ENCODE peak calls at places on chromosome 17, in seven cellular contexts. F is bronchial epithelial cell, X is suprapubic skin, J is fibroblast of pulmonary artery, K is BJ, I is AG09319, Y is BE2C. R is an unnamed sample.
A peak's percentile ranks its signal among the peaks of the same experiment; 100 is the strongest.

GRCh38 chr17:77465358-77466041 is 324.7 kb downstream of the SEC14L1 start:
- DNase-seq in X (no peak), I (no peak), F (peak; percentile 55), K (no peak), J (peak; percentile 81), Y (no peak), R (no peak)

GRCh38 chr17:67372751-67373150 is 4.3 kb upstream of the PITPNC1 start:
- DNase-seq in I (no peak), X (no peak), F (peak; percentile 66), K (no peak), Y (no peak), J (no peak), R (no peak)

GRCh38 chr17:61731330-61731729 is 132.0 kb downstream of the BRIP1 start:
- DNase-seq in J (no peak), Y (no peak), X (no peak), F (no peak), K (no peak), I (no peak), R (no peak)

GRCh38 chr17:8163978-8164814 is 1.4 kb upstream of the VAMP2 start:
- DNase-seq in X (peak; percentile 93), K (no peak), Y (no peak), I (no peak), F (peak; percentile 22), J (peak; percentile 55), R (no peak)

GRCh38 chr17:78678220-78678554 is 101.0 kb upstream of the DNAH17 start:
- DNase-seq in F (no peak), J (no peak), I (no peak), K (no peak), Y (no peak), X (no peak), R (no peak)

GRCh38 chr17:8160224-8160577 is 2.5 kb downstream of the VAMP2 start:
- DNase-seq in F (no peak), K (no peak), Y (no peak), X (no peak), J (no peak), I (no peak), R (no peak)

GRCh38 chr17:40841246-40841645 is 18.8 kb upstream of the KRT10 start:
- DNase-seq in F (no peak), X (no peak), K (no peak), Y (no peak), J (no peak), I (no peak), R (no peak)

GRCh38 chr17:65370669-65371126 is 190.8 kb downstream of the AXIN2 start:
- DNase-seq in K (no peak), J (peak; percentile 39), X (no peak), Y (no peak), I (no peak), F (no peak), R (no peak)

GRCh38 chr17:71548540-71549190 is 572.2 kb upstream of the SOX9 start:
- DNase-seq in J (peak; percentile 0), I (no peak), Y (no peak), X (no peak), F (peak; percentile 51), K (no peak), R (no peak)

GRCh38 chr17:47949951-47950350 is 7.7 kb downstream of the PRR15L start:
- DNase-seq in X (no peak), K (no peak), Y (no peak), I (no peak), F (no peak), J (no peak), R (no peak)

GRCh38 chr17:72118588-72119279 is 2.1 kb upstream of the SOX9 start:
- DNase-seq in X (no peak), F (peak; percentile 73), Y (peak; percentile 80), J (peak; percentile 90), I (no peak), K (no peak), R (peak; percentile 85)

GRCh38 chr17:49076575-49077384 is 55.8 kb upstream of the B4GALNT2 start:
- DNase-seq in I (peak; percentile 16), F (peak; percentile 56), Y (no peak), K (peak; percentile 34), X (no peak), J (peak; percentile 84), R (peak; percentile 77)

GRCh38 chr17:9725575-9725974 is 65.8 kb downstream of the DHRS7C start:
- DNase-seq in Y (no peak), K (no peak), J (no peak), I (no peak), F (no peak), X (no peak), R (no peak)

GRCh38 chr17:80782536-80783427 is 208.9 kb upstream of the CHMP6 start:
- DNase-seq in I (no peak), F (no peak), J (peak; percentile 10), X (no peak), Y (no peak), K (no peak), R (peak; percentile 21)

GRCh38 chr17:27259356-27259755 is 34.6 kb upstream of the WSB1 start:
- DNase-seq in I (no peak), F (no peak), Y (no peak), X (no peak), K (no peak), J (no peak), R (no peak)

GRCh38 chr17:62740066-62740465 is 68.0 kb downstream of the MARCHF10 start:
- DNase-seq in I (no peak), F (no peak), J (no peak), X (no peak), Y (no peak), K (peak; percentile 41), R (no peak)

GRCh38 chr17:41894791-41895331 is 23.9 kb downstream of the ACLY start:
- DNase-seq in Y (peak; percentile 70), K (peak; percentile 82), I (peak; percentile 76), X (no peak), J (peak; percentile 66), F (peak; percentile 20), R (no peak)

GRCh38 chr17:5237541-5238016 is 2.9 kb upstream of the SCIMP start:
- DNase-seq in K (no peak), I (no peak), X (no peak), J (peak; percentile 65), F (peak; percentile 50), Y (peak; percentile 48), R (peak; percentile 83)

GRCh38 chr17:48429156-48429555 is 858 bp downstream of the SKAP1 start:
- DNase-seq in Y (no peak), J (no peak), F (no peak), I (no peak), K (no peak), X (no peak), R (no peak)

GRCh38 chr17:13576661-13577526 is 24.8 kb downstream of the HS3ST3A1 start:
- DNase-seq in K (no peak), I (no peak), F (no peak), J (no peak), Y (no peak), X (no peak), R (no peak)

GRCh38 chr17:62750502-62751349 is 57.4 kb downstream of the MARCHF10 start:
- DNase-seq in J (no peak), I (no peak), X (no peak), F (peak; percentile 48), Y (peak; percentile 46), K (no peak), R (peak; percentile 26)

GRCh38 chr17:77706938-77707337 is 251.6 kb upstream of the TNRC6C start:
- DNase-seq in X (no peak), I (no peak), Y (no peak), F (no peak), K (no peak), J (no peak), R (no peak)

GRCh38 chr17:77885678-77886386 is 72.7 kb upstream of the TNRC6C start:
- DNase-seq in X (no peak), F (no peak), Y (no peak), I (no peak), K (no peak), J (no peak), R (no peak)

GRCh38 chr17:38906429-38907172 is 18.8 kb upstream of the LASP1NB start:
- DNase-seq in J (no peak), K (no peak), F (no peak), Y (no peak), I (no peak), X (no peak), R (no peak)

GRCh38 chr17:76943781-76944213 is 75.6 kb downstream of the MGAT5B start:
- DNase-seq in I (no peak), F (no peak), K (no peak), Y (no peak), J (no peak), X (no peak), R (no peak)

GRCh38 chr17:49444384-49444783 is 29.7 kb upstream of the PHB1 start:
- DNase-seq in I (no peak), K (no peak), X (no peak), J (no peak), Y (no peak), F (no peak), R (no peak)

GRCh38 chr17:78661092-78661770 is 84.0 kb upstream of the DNAH17 start:
- DNase-seq in I (no peak), X (no peak), Y (no peak), F (peak; percentile 89), K (peak; percentile 38), J (no peak), R (peak; percentile 77)

GRCh38 chr17:6938637-6939036 is 57.2 kb upstream of the ALOX12 start:
- DNase-seq in Y (no peak), J (no peak), X (no peak), K (no peak), F (no peak), I (no peak), R (no peak)

GRCh38 chr17:6936370-6937028 is 59.4 kb upstream of the ALOX12 start:
- DNase-seq in I (no peak), J (peak; percentile 26), X (no peak), Y (peak; percentile 13), F (no peak), K (no peak), R (no peak)

GRCh38 chr17:6941989-6942388 is 53.9 kb upstream of the ALOX12 start:
- DNase-seq in X (no peak), F (no peak), K (no peak), Y (no peak), I (no peak), J (no peak), R (no peak)

GRCh38 chr17:6940186-6940649 is 55.6 kb upstream of the ALOX12 start:
- DNase-seq in K (no peak), F (no peak), I (no peak), X (no peak), J (no peak), Y (no peak), R (no peak)
- TF ChIP-seq CTCF in K (no peak), F (no peak), I (no peak), X (no peak), J (no peak), Y (no peak), R (no peak)

GRCh38 chr17:42980766-42981397 is 517 bp downstream of the RUNDC1 start:
- DNase-seq in F (peak; percentile 62), X (no peak), J (peak; percentile 56), K (no peak), I (no peak), Y (peak; percentile 42), R (peak; percentile 50)
- TF ChIP-seq CTCF in F (peak; percentile 42), X (no peak), J (no peak), K (peak; percentile 6), I (no peak), Y (no peak), R (peak; percentile 36)

GRCh38 chr17:75758131-75758905 is 6.7 kb downstream of the GALK1 start:
- DNase-seq in J (no peak), Y (no peak), K (no peak), F (no peak), I (no peak), X (no peak), R (no peak)
- TF ChIP-seq CTCF in J (peak; percentile 30), Y (peak; percentile 38), K (peak; percentile 29), F (peak; percentile 26), I (peak; percentile 8), X (no peak), R (no peak)

GRCh38 chr17:75626496-75627038 is 6.7 kb upstream of the SMIM5 start:
- DNase-seq in F (no peak), J (no peak), I (no peak), Y (peak; percentile 63), X (no peak), K (no peak), R (no peak)
- TF ChIP-seq CTCF in F (no peak), J (no peak), I (no peak), Y (no peak), X (no peak), K (no peak), R (no peak)